ENCODE peak calls at places on chromosomes 6 and 20, in eight cellular contexts. One of them, this sample, is unnamed.

GRCh38 chr6:90178294-90178678 is 118.4 kb downstream of the BACH2 start:
- DNase-seq in mucosa of gallbladder: no peak
- DNase-seq in mammary epithelial cell: no peak
- DNase-seq in SK-N-SH: no peak
- DNase-seq in esophagus squamous epithelium: no peak
- DNase-seq in mesothelial cell of epicardium: no peak
- DNase-seq in HTR-8/SVneo: no peak
- DNase-seq in stromal cell of bone marrow: no peak
- DNase-seq in this sample: no peak

GRCh38 chr20:52959125-52959524 is 13.0 kb upstream of the TSHZ2 start:
- DNase-seq in esophagus squamous epithelium: no peak
- DNase-seq in SK-N-SH: peak; percentile 78
- DNase-seq in HTR-8/SVneo: no peak
- DNase-seq in mesothelial cell of epicardium: no peak
- DNase-seq in stromal cell of bone marrow: no peak
- DNase-seq in mammary epithelial cell: no peak
- DNase-seq in mucosa of gallbladder: no peak
- DNase-seq in this sample: no peak

GRCh38 chr6:31712296-31712695 is 2.9 kb upstream of the LY6G6D start:
- DNase-seq in esophagus squamous epithelium: no peak
- DNase-seq in mucosa of gallbladder: no peak
- DNase-seq in SK-N-SH: no peak
- DNase-seq in HTR-8/SVneo: no peak
- DNase-seq in mammary epithelial cell: no peak
- DNase-seq in stromal cell of bone marrow: no peak
- DNase-seq in mesothelial cell of epicardium: no peak
- DNase-seq in this sample: no peak

GRCh38 chr20:19889011-19889953 is 127.9 kb upstream of the NAA20 start:
- DNase-seq in mesothelial cell of epicardium: no peak
- DNase-seq in mammary epithelial cell: peak; percentile 56
- DNase-seq in esophagus squamous epithelium: no peak
- DNase-seq in SK-N-SH: no peak
- DNase-seq in HTR-8/SVneo: peak; percentile 48
- DNase-seq in stromal cell of bone marrow: no peak
- DNase-seq in mucosa of gallbladder: peak; percentile 26
- DNase-seq in this sample: peak; percentile 57

GRCh38 chr20:43727980-43728590 is 1.3 kb upstream of the GTSF1L start:
- DNase-seq in SK-N-SH: no peak
- DNase-seq in mammary epithelial cell: no peak
- DNase-seq in mucosa of gallbladder: no peak
- DNase-seq in mesothelial cell of epicardium: no peak
- DNase-seq in HTR-8/SVneo: no peak
- DNase-seq in esophagus squamous epithelium: no peak
- DNase-seq in stromal cell of bone marrow: no peak
- DNase-seq in this sample: no peak

GRCh38 chr6:137148291-137149076 is 25.0 kb downstream of the IL22RA2 start:
- DNase-seq in HTR-8/SVneo: no peak
- DNase-seq in mucosa of gallbladder: no peak
- DNase-seq in esophagus squamous epithelium: no peak
- DNase-seq in mesothelial cell of epicardium: no peak
- DNase-seq in stromal cell of bone marrow: peak; percentile 58
- DNase-seq in mammary epithelial cell: peak; percentile 27
- DNase-seq in SK-N-SH: no peak
- DNase-seq in this sample: no peak

GRCh38 chr20:50588034-50588736 is 78.0 kb downstream of the PTPN1 start:
- DNase-seq in mesothelial cell of epicardium: peak; percentile 75
- DNase-seq in SK-N-SH: peak; percentile 90
- DNase-seq in esophagus squamous epithelium: no peak
- DNase-seq in HTR-8/SVneo: peak; percentile 97
- DNase-seq in stromal cell of bone marrow: no peak
- DNase-seq in mammary epithelial cell: peak; percentile 54
- DNase-seq in mucosa of gallbladder: peak; percentile 74
- DNase-seq in this sample: peak; percentile 81

GRCh38 chr20:58359441-58359840 is 29.6 kb upstream of the VAPB start:
- DNase-seq in mesothelial cell of epicardium: no peak
- DNase-seq in HTR-8/SVneo: no peak
- DNase-seq in SK-N-SH: no peak
- DNase-seq in mucosa of gallbladder: no peak
- DNase-seq in stromal cell of bone marrow: no peak
- DNase-seq in esophagus squamous epithelium: no peak
- DNase-seq in mammary epithelial cell: no peak
- DNase-seq in this sample: no peak

GRCh38 chr20:18276821-18277220 is 11.5 kb upstream of the ZNF133 start:
- DNase-seq in stromal cell of bone marrow: peak; percentile 63
- DNase-seq in mesothelial cell of epicardium: peak; percentile 76
- DNase-seq in esophagus squamous epithelium: no peak
- DNase-seq in mucosa of gallbladder: peak; percentile 71
- DNase-seq in SK-N-SH: peak; percentile 60
- DNase-seq in HTR-8/SVneo: peak; percentile 67
- DNase-seq in mammary epithelial cell: peak; percentile 73
- DNase-seq in this sample: peak; percentile 51

GRCh38 chr6:150987371-150987828 is 121.9 kb downstream of the MTHFD1L start:
- DNase-seq in mammary epithelial cell: peak; percentile 6
- DNase-seq in mucosa of gallbladder: no peak
- DNase-seq in esophagus squamous epithelium: no peak
- DNase-seq in mesothelial cell of epicardium: no peak
- DNase-seq in SK-N-SH: no peak
- DNase-seq in stromal cell of bone marrow: no peak
- DNase-seq in HTR-8/SVneo: no peak
- DNase-seq in this sample: no peak